ENCODE peak calls at places on chromosomes 6 and 20, in seven cellular contexts. P is stromal cell of bone marrow; V is activated CD4-positive, alpha-beta T cell treated with anti-CD3 and anti-CD28 coated beads for 24 hours; N is right cardiac atrium; M is anterior cingulate cortex; J is globus pallidus; H is putamen. G is an unnamed sample.
A peak's percentile ranks its signal among the peaks of the same experiment; 100 is the strongest.

GRCh38 chr6:57262491-57262890 is 40.4 kb upstream of the RAB23 start:
- DNase-seq in H (peak; percentile 4), J (peak; percentile 61), M (no peak), V (no peak), N (peak; percentile 85), P (no peak), G (no peak)

GRCh38 chr6:135976585-135976984 is 125.1 kb downstream of the PDE7B start:
- DNase-seq in P (no peak), M (no peak), H (no peak), J (no peak), V (no peak), N (no peak), G (no peak)

GRCh38 chr20:34043025-34043424 is 49.3 kb downstream of the RALY start:
- DNase-seq in J (no peak), P (no peak), M (no peak), V (no peak), H (no peak), N (no peak), G (no peak)

GRCh38 chr6:39812853-39813533 is 20.8 kb downstream of the DAAM2 start:
- DNase-seq in V (no peak), H (no peak), N (no peak), P (peak; percentile 88), J (no peak), M (no peak), G (no peak)

GRCh38 chr6:1596088-1596852 is 13.4 kb upstream of the FOXC1 start:
- DNase-seq in V (peak; percentile 53), N (no peak), P (no peak), J (no peak), M (peak; percentile 45), H (peak; percentile 29), G (peak; percentile 62)

GRCh38 chr6:165717732-165718465 is 54.9 kb upstream of the PDE10A start:
- DNase-seq in J (no peak), M (no peak), N (no peak), P (no peak), V (no peak), H (no peak), G (no peak)

GRCh38 chr20:25863536-25864325 is 167.1 kb upstream of the ZNF337 start:
- DNase-seq in V (no peak), P (no peak), J (no peak), H (no peak), M (peak; percentile 70), N (no peak), G (no peak)

GRCh38 chr6:137218473-137218916 is 690 bp downstream of the IFNGR1 start:
- DNase-seq in V (no peak), M (no peak), P (no peak), J (peak; percentile 47), H (no peak), N (peak; percentile 20), G (no peak)

GRCh38 chr6:168242655-168243225 is 76.8 kb downstream of the DACT2 start:
- DNase-seq in P (no peak), N (no peak), J (no peak), V (no peak), M (no peak), H (no peak), G (no peak)

GRCh38 chr20:63083831-63084562 is 77.2 kb upstream of the BHLHE23 start:
- DNase-seq in P (no peak), V (no peak), J (no peak), M (no peak), H (no peak), N (peak; percentile 6), G (no peak)

GRCh38 chr20:6583134-6583738 is 184.2 kb upstream of the BMP2 start:
- DNase-seq in J (peak; percentile 65), H (peak; percentile 35), M (no peak), V (no peak), N (peak; percentile 52), P (no peak), G (no peak)

GRCh38 chr6:40473026-40473425 is 114.1 kb downstream of the LRFN2 start:
- DNase-seq in H (no peak), V (no peak), J (no peak), N (no peak), P (no peak), M (no peak), G (no peak)

GRCh38 chr20:45187693-45188092 is 13.0 kb downstream of the PI3 start:
- DNase-seq in M (no peak), N (no peak), H (no peak), J (no peak), P (no peak), V (no peak), G (no peak)

GRCh38 chr6:99993533-99994251 is at the start of gene MCHR2:
- DNase-seq in N (no peak), P (no peak), J (no peak), M (peak; percentile 43), H (no peak), V (no peak), G (no peak)

GRCh38 chr6:127069659-127070279 is 48.7 kb upstream of the RSPO3 start:
- DNase-seq in H (no peak), P (no peak), V (no peak), J (no peak), M (no peak), N (no peak), G (no peak)

GRCh38 chr6:83221886-83222479 is 28.8 kb downstream of the RWDD2A start:
- DNase-seq in N (no peak), J (peak; percentile 41), V (no peak), H (peak; percentile 36), M (no peak), P (peak; percentile 25), G (no peak)

GRCh38 chr20:29878777-29879442 is 1378.6 kb upstream of the DEFB115 start:
- DNase-seq in H (no peak), J (no peak), N (peak; percentile 8), M (no peak), V (no peak), P (no peak), G (no peak)

GRCh38 chr20:37534401-37535157 is 6.9 kb upstream of the BLCAP start:
- DNase-seq in N (no peak), M (peak; percentile 40), V (no peak), P (peak; percentile 69), J (peak; percentile 78), H (peak; percentile 81), G (peak; percentile 63)

GRCh38 chr6:97138581-97138980 is 144.4 kb downstream of the MMS22L start:
- DNase-seq in V (no peak), H (no peak), J (no peak), N (no peak), M (no peak), P (no peak), G (no peak)

GRCh38 chr6:133248241-133249001 is 7.3 kb downstream of the EYA4 start:
- DNase-seq in P (no peak), J (no peak), V (no peak), M (no peak), N (no peak), H (no peak), G (no peak)

GRCh38 chr6:35400901-35401311 is 51.2 kb upstream of the FANCE start:
- DNase-seq in N (no peak), J (no peak), P (no peak), M (no peak), V (no peak), H (no peak), G (no peak)

GRCh38 chr6:12892201-12892600 is 175.6 kb downstream of the PHACTR1 start:
- DNase-seq in V (no peak), M (no peak), N (no peak), H (no peak), J (no peak), P (no peak), G (no peak)

GRCh38 chr6:47016236-47016635 is 25.9 kb downstream of the ADGRF1 start:
- DNase-seq in V (no peak), N (no peak), H (no peak), P (no peak), M (no peak), J (no peak), G (no peak)

GRCh38 chr6:110485461-110485860 is 9.0 kb upstream of the SLC22A16 start:
- DNase-seq in N (no peak), J (no peak), H (no peak), P (no peak), V (no peak), M (no peak), G (no peak)

GRCh38 chr6:125314019-125314581 is 12.3 kb upstream of the HDDC2 start:
- DNase-seq in H (peak; percentile 67), V (peak; percentile 8), N (peak; percentile 51), M (peak; percentile 18), J (peak; percentile 81), P (peak; percentile 59), G (peak; percentile 42)

GRCh38 chr20:57126481-57127092 is 139.9 kb downstream of the BMP7 start:
- DNase-seq in P (no peak), H (no peak), J (no peak), V (no peak), N (no peak), M (no peak), G (no peak)

GRCh38 chr6:152462716-152463115 is 174.4 kb downstream of the SYNE1 start:
- DNase-seq in M (no peak), J (no peak), N (no peak), H (no peak), P (peak; percentile 18), V (no peak), G (no peak)

GRCh38 chr6:44116643-44117382 is 10.4 kb downstream of the MRPL14 start:
- DNase-seq in V (no peak), J (no peak), N (no peak), M (no peak), H (no peak), P (peak; percentile 93), G (no peak)

GRCh38 chr6:29792123-29793035 is 35.2 kb upstream of the HLA-G start:
- DNase-seq in M (peak; percentile 39), V (peak; percentile 63), H (peak; percentile 49), P (peak; percentile 38), J (peak; percentile 29), N (peak; percentile 83), G (peak; percentile 52)

GRCh38 chr6:136812174-136812573 is 10.2 kb upstream of the PEX7 start:
- DNase-seq in M (no peak), J (no peak), V (no peak), P (no peak), N (no peak), H (no peak), G (no peak)

GRCh38 chr20:400121-400450 is 8.0 kb upstream of the RBCK1 start:
- DNase-seq in V (no peak), H (no peak), N (no peak), J (no peak), P (no peak), M (no peak), G (no peak)

GRCh38 chr20:36481380-36482043 is 59.8 kb upstream of the MYL9 start:
- DNase-seq in V (no peak), M (no peak), H (no peak), N (no peak), P (no peak), J (peak; percentile 61), G (no peak)

GRCh38 chr6:168100803-168101095 is 21.7 kb upstream of the FRMD1 start:
- DNase-seq in M (no peak), N (no peak), P (no peak), J (no peak), V (no peak), H (no peak), G (no peak)

GRCh38 chr6:18432180-18432579 is 45.0 kb downstream of the RNF144B start:
- DNase-seq in N (no peak), P (no peak), V (no peak), H (no peak), J (no peak), M (no peak), G (no peak)

GRCh38 chr6:163579880-163580295 is 165.4 kb downstream of the QKI start:
- DNase-seq in H (no peak), P (no peak), J (no peak), N (no peak), M (no peak), V (no peak), G (no peak)

GRCh38 chr6:1082040-1082935 is 229.6 kb upstream of the FOXQ1 start:
- DNase-seq in N (no peak), M (no peak), V (no peak), P (peak; percentile 44), J (no peak), H (no peak), G (no peak)

GRCh38 chr6:14797875-14798593 is 447.8 kb upstream of the JARID2 start:
- DNase-seq in P (no peak), J (no peak), M (no peak), N (no peak), V (no peak), H (no peak), G (no peak)

GRCh38 chr20:51450221-51450712 is 92.3 kb downstream of the NFATC2 start:
- DNase-seq in M (no peak), P (no peak), N (no peak), V (no peak), H (no peak), J (no peak), G (no peak)

G was measured in dorsolateral prefrontal cortex.